ENCODE peak calls at places on chromosomes 4 and X, in four cellular contexts. X is H54, U is esophagus muscularis mucosa, S is lower leg skin. I is an unnamed sample.

GRCh38 chrX:122565952-122566351 is 618.1 kb upstream of the GRIA3 start:
- DNase-seq in X (peak), U (no peak), S (peak), I (no peak)

GRCh38 chr4:69467797-69468196 is 27.9 kb downstream of the UGT2B4 start:
- DNase-seq in X (no peak), U (no peak), S (no peak), I (no peak)

GRCh38 chrX:65508851-65509250 is 25.7 kb downstream of the LAS1L start:
- DNase-seq in X (no peak), U (no peak), S (no peak), I (no peak)

GRCh38 chr4:188008377-188008776 is 12.8 kb downstream of the ZFP42 start:
- DNase-seq in X (peak), U (no peak), S (no peak), I (no peak)

GRCh38 chr4:101790521-101791188 is at the start of gene BANK1:
- DNase-seq in X (no peak), U (no peak), S (no peak), I (peak)

GRCh38 chr4:14168919-14169318 is 541.4 kb upstream of the BOD1L1 start:
- DNase-seq in X (peak), U (no peak), S (peak), I (no peak)

GRCh38 chr4:89196056-89196674 is 84.8 kb downstream of the TIGD2 start:
- DNase-seq in X (no peak), U (no peak), S (no peak), I (no peak)

GRCh38 chrX:107985032-107985431 is 2.9 kb upstream of the TEX13B start:
- DNase-seq in X (no peak), U (no peak), S (no peak), I (no peak)

GRCh38 chrX:131288738-131289511 is at the start of gene IGSF1:
- DNase-seq in X (peak), U (no peak), S (no peak), I (no peak)

GRCh38 chrX:31609130-31609529 is 537.3 kb upstream of the FTHL17 start:
- DNase-seq in X (peak), U (no peak), S (no peak), I (no peak)

GRCh38 chr4:184408021-184408710 is 66.2 kb downstream of the IRF2 start:
- DNase-seq in X (peak), U (no peak), S (no peak), I (no peak)

GRCh38 chr4:48989461-48990203 is 3.6 kb downstream of the CWH43 start:
- DNase-seq in X (no peak), U (peak), S (no peak), I (no peak)

GRCh38 chr4:41967392-41967791 is 14.2 kb upstream of the DCAF4L1 start:
- DNase-seq in X (no peak), U (no peak), S (no peak), I (no peak)

GRCh38 chr4:164768516-164768915 is 14.6 kb downstream of the SMIM31 start:
- DNase-seq in X (no peak), U (no peak), S (no peak), I (no peak)

GRCh38 chr4:21184788-21185187 is 484.5 kb downstream of the PACRGL start:
- DNase-seq in X (no peak), U (no peak), S (no peak), I (no peak)

GRCh38 chr4:38273369-38273768 is 313.2 kb downstream of the PTTG2 start:
- DNase-seq in X (no peak), U (no peak), S (no peak), I (no peak)

GRCh38 chrX:100980608-100981497 is 11.3 kb downstream of the ARL13A start:
- DNase-seq in X (peak), U (no peak), S (no peak), I (no peak)

GRCh38 chrX:123108513-123109427 is 75.3 kb upstream of the GRIA3 start:
- DNase-seq in X (no peak), U (no peak), S (peak), I (no peak)

GRCh38 chrX:7159132-7159861 is 11.3 kb upstream of the PUDP start:
- DNase-seq in X (no peak), U (no peak), S (peak), I (no peak)

GRCh38 chrX:12894074-12894691 is 12.2 kb upstream of the TLR8 start:
- DNase-seq in X (no peak), U (no peak), S (no peak), I (peak)

GRCh38 chr4:68905598-68906237 is 45.9 kb downstream of the UGT2A3 start:
- DNase-seq in X (no peak), U (no peak), S (no peak), I (no peak)

GRCh38 chrX:13864264-13864663 is 47.4 kb upstream of the GPM6B start:
- DNase-seq in X (no peak), U (no peak), S (no peak), I (no peak)

GRCh38 chr4:176814770-176815169 is 22.0 kb upstream of the VEGFC start:
- DNase-seq in X (no peak), U (no peak), S (no peak), I (no peak)

GRCh38 chrX:71099736-71100135 is 4.1 kb downstream of the FOXO4 start:
- DNase-seq in X (no peak), U (no peak), S (no peak), I (no peak)

GRCh38 chr4:139940600-139940999 is 213.4 kb downstream of the MAML3 start:
- DNase-seq in X (no peak), U (no peak), S (no peak), I (no peak)

GRCh38 chr4:69718376-69719293 is 41.8 kb downstream of the SULT1B1 start:
- DNase-seq in X (no peak), U (no peak), S (no peak), I (no peak)

GRCh38 chr4:177511611-177512010 is 69.4 kb upstream of the AGA start:
- DNase-seq in X (no peak), U (no peak), S (peak), I (no peak)

GRCh38 chr4:153529646-153530045 is 63.5 kb downstream of the TMEM131L start:
- DNase-seq in X (no peak), U (peak), S (no peak), I (peak)

GRCh38 chr4:153530284-153530995 is 64.3 kb downstream of the TMEM131L start:
- DNase-seq in X (no peak), U (peak), S (no peak), I (peak)

GRCh38 chr4:153527690-153528089 is 61.5 kb downstream of the TMEM131L start:
- DNase-seq in X (no peak), U (peak), S (no peak), I (no peak)

GRCh38 chr4:153530996-153531375 is 64.8 kb downstream of the TMEM131L start:
- DNase-seq in X (no peak), U (no peak), S (no peak), I (no peak)

DNA sequence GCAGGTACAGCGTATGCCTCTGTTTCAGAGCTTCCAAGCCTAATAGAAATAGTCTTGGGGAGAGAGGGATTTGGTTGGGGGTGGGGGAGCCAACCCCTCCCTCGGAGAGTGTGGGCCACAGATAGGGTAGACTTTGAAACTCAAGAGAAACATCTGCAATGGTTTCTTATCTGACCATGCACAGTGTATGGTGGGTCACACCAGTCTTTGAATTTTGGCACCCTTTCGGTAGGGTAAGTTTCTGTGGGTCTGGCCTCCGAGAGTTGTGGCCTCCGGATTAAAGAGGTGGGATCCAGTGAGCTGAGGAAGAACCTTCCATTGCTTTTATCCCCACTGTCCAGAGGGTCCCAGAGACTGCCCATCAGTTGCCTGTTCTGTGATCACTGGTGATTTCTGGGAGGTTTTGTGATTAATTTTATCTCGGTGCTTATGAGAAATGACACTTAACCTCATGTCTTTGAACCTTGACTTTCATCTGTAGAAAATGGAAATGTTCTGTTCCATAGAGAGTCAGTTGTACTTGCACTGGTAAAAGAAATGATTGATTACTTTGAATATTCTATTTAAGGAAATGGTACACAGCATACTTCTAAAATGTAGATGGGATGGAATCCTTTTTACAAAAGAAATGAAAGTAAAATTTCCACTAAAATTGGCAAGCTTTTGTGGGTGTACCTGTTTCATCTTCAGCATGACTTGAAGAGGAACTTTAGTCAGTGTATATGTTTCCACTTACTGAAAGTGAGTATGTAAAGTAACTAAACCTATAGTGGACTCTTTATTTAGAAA is 62.7 kb downstream of the TMEM131L start:
- DNase-seq in X (no peak), U (peak), S (no peak), I (peak)
- TF ChIP-seq POLR2A in X (no peak), U (no peak), S (no peak), I (no peak)

GRCh38 chr4:6917445-6918241 is 8.0 kb downstream of the TBC1D14 start:
- DNase-seq in X (no peak), U (peak), S (peak), I (peak)
- TF ChIP-seq POLR2A in X (no peak), U (no peak), S (no peak), I (no peak)

GRCh38 chrX:119481218-119481875 is 13.1 kb downstream of the SLC25A5 start:
- DNase-seq in X (no peak), U (no peak), S (no peak), I (peak)
- TF ChIP-seq POLR2A in X (no peak), U (no peak), S (no peak), I (no peak)

GRCh38 chr4:77818077-77818666 is 996 bp downstream of the CNOT6L start:
- DNase-seq in X (peak), U (no peak), S (peak), I (peak)
- TF ChIP-seq POLR2A in X (no peak), U (no peak), S (no peak), I (peak)

GRCh38 chr4:127559981-127560380 is 72.8 kb upstream of the INTU start:
- DNase-seq in X (no peak), U (no peak), S (no peak), I (no peak)

GRCh38 chr4:127555106-127555505 is 77.7 kb upstream of the INTU start:
- DNase-seq in X (no peak), U (no peak), S (no peak), I (no peak)

GRCh38 chr4:127558489-127559407 is 74.0 kb upstream of the INTU start:
- DNase-seq in X (no peak), U (no peak), S (no peak), I (no peak)

GRCh38 chr4:127558088-127558487 is 74.7 kb upstream of the INTU start:
- DNase-seq in X (no peak), U (no peak), S (no peak), I (no peak)

GRCh38 chr4:127560755-127561154 is 72.0 kb upstream of the INTU start:
- DNase-seq in X (no peak), U (no peak), S (no peak), I (no peak)
- TF ChIP-seq POLR2A in X (no peak), U (no peak), S (no peak), I (no peak)

DNA sequence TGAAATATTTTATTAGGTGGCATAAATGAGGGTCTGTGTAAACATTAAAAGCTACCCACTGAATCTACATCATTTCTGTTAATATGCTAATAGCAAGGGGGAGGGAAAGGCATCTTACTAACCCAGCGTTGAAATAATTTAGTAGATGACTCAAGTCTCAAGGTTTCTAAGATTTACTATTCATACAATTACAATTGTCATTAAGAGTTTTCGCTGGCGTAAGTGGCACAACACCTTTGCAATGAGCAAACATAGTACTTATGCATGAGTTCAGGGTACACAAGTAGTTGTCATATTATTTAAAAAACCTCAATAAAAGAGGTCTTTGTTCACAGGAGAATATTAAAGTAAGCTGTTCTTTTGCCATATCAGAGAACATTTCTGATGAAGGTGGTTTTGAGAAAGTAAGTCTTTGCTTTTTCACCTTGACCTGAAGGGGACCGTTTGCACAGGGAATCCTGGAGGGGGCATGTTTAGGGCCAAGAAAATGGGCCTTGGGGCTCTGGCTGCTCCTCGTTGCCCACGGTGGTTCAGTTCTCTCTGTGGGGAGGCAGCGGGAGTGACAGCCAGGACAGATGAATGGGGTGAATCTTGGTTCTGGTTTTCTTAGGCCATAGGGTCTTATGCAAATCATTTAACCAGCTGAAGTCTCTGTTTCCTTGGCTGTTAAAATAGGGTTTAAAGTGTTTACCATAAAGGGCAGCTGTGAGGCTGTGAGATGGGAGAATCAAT is 4.4 kb upstream of the RHOH start:
- DNase-seq in X (no peak), U (no peak), S (no peak), I (no peak)
- TF ChIP-seq POLR2A in X (no peak), U (no peak), S (no peak), I (no peak)

DNA sequence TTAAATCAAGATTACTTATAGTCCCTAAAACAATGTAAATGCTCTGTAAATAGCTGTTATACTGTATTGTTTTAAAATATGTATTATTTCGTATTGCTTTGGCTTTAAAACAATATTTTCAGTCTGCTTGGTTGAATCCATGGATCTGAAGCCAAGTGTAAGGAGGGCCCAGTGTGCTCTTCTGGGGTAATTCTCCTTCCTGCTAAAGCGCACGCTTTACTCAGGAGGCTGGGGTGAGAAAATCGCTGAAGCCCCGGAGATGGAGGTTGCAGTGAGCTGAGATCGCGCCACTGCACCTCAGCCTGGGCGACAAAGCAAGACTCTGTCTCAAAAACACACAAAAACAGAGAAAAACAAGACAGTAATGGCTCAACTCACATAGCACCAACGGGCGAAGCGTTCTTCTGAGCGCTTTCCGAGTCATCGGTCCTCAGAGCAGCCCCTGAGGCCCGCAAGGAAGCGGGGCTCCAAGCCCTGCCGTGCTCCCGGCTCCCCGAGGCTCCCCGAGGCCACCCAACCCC is 356 bp upstream of the IDUA start:
- DNase-seq in X (no peak), U (no peak), S (no peak), I (no peak)
- TF ChIP-seq POLR2A in X (peak), U (no peak), S (no peak), I (peak)

GRCh38 chrX:119943185-119943988 is at the start of gene NKAP:
- DNase-seq in X (peak), U (peak), S (peak), I (peak)
- TF ChIP-seq POLR2A in X (peak), U (no peak), S (no peak), I (peak)

I was measured in erythroblast.